ENCODE peak calls at places on chromosomes 4 and X, in six cellular contexts. J, I, D, P, R and W are unnamed samples.
A peak's percentile ranks its signal among the peaks of the same experiment; 100 is the strongest.

GRCh38 chr4:77336411-77337142 is 179.6 kb downstream of the CCNG2 start:
- DNase-seq in P (no peak), I (no peak), D (no peak), R (no peak), J (no peak), W (no peak)

GRCh38 chr4:79235074-79235473 is 90.8 kb downstream of the NAA11 start:
- DNase-seq in I (no peak), P (no peak), R (no peak), D (no peak), J (no peak), W (no peak)

GRCh38 chrX:13533726-13534125 is 35.7 kb upstream of the EGFL6 start:
- DNase-seq in J (no peak), P (no peak), I (no peak), R (peak; percentile 72), D (peak; percentile 24), W (no peak)

GRCh38 chrX:49192722-49193328 is 6.7 kb upstream of the PRICKLE3 start:
- DNase-seq in P (peak; percentile 18), I (no peak), J (no peak), R (no peak), D (peak; percentile 25), W (no peak)

GRCh38 chr4:184300816-184301215 is 83.1 kb upstream of the ENPP6 start:
- DNase-seq in P (no peak), I (no peak), J (no peak), R (no peak), D (no peak), W (no peak)

GRCh38 chrX:119042996-119043395 is 29.8 kb upstream of the CT47C1 start:
- DNase-seq in P (no peak), D (no peak), J (no peak), R (no peak), I (no peak), W (no peak)

GRCh38 chrX:57286507-57287251 is at the start of gene FAAH2:
- DNase-seq in I (no peak), P (no peak), J (peak; percentile 90), D (no peak), R (no peak), W (peak; percentile 83)

GRCh38 chr4:89800012-89800516 is 36.9 kb downstream of the SNCA start:
- DNase-seq in D (peak; percentile 18), J (no peak), R (no peak), P (peak; percentile 27), I (no peak), W (no peak)

GRCh38 chr4:845836-846251 is 19.9 kb upstream of the CPLX1 start:
- DNase-seq in J (no peak), D (peak; percentile 30), P (no peak), R (no peak), I (no peak), W (no peak)

GRCh38 chr4:85780664-85781063 is 305.7 kb downstream of the ARHGAP24 start:
- DNase-seq in D (no peak), P (no peak), J (no peak), I (no peak), R (no peak), W (no peak)

GRCh38 chrX:118523920-118524319 is 28.3 kb downstream of the DOCK11 start:
- DNase-seq in I (no peak), P (no peak), D (no peak), R (no peak), J (no peak), W (peak; percentile 25)

GRCh38 chrX:44244008-44244407 is 99.5 kb downstream of the EFHC2 start:
- DNase-seq in P (peak; percentile 1), I (peak; percentile 67), D (peak; percentile 29), R (no peak), J (no peak), W (no peak)

GRCh38 chr4:155952546-155952945 is 1.1 kb downstream of the CTSO start:
- DNase-seq in D (peak; percentile 42), R (no peak), I (no peak), P (peak; percentile 40), J (no peak), W (no peak)

GRCh38 chr4:147830987-147831386 is 99.1 kb downstream of the ARHGAP10 start:
- DNase-seq in D (peak; percentile 63), I (no peak), R (peak; percentile 44), J (no peak), P (peak; percentile 67), W (no peak)

GRCh38 chr4:146417822-146418221 is 103.9 kb downstream of the SLC10A7 start:
- DNase-seq in J (no peak), D (no peak), I (no peak), R (no peak), P (no peak), W (no peak)

GRCh38 chrX:39196192-39197102 is 395.2 kb downstream of the MID1IP1 start:
- DNase-seq in P (no peak), D (peak; percentile 2), I (no peak), J (peak; percentile 67), R (peak; percentile 35), W (peak; percentile 15)

GRCh38 chr4:54961357-54961975 is 163.9 kb downstream of the KDR start:
- DNase-seq in R (no peak), P (peak; percentile 24), J (peak; percentile 44), I (peak; percentile 64), D (peak; percentile 52), W (no peak)

GRCh38 chr4:8278421-8279287 is 9.1 kb downstream of the HTRA3 start:
- DNase-seq in J (no peak), D (peak; percentile 93), I (no peak), P (peak; percentile 71), R (peak; percentile 70), W (no peak)

GRCh38 chr4:85543832-85544231 is 68.9 kb downstream of the ARHGAP24 start:
- DNase-seq in R (no peak), I (no peak), D (peak; percentile 1), P (peak; percentile 30), J (no peak), W (no peak)

GRCh38 chr4:20127626-20128025 is 124.1 kb upstream of the SLIT2 start:
- DNase-seq in P (peak; percentile 50), I (no peak), R (no peak), D (peak; percentile 70), J (no peak), W (no peak)

GRCh38 chr4:23887989-23888388 is 1.9 kb downstream of the PPARGC1A start:
- DNase-seq in I (no peak), J (no peak), R (no peak), D (no peak), P (no peak), W (no peak)

GRCh38 chrX:71998836-71999509 is 88.3 kb downstream of the NHSL2 start:
- DNase-seq in R (no peak), I (peak; percentile 30), P (no peak), D (no peak), J (no peak), W (peak; percentile 24)